ENCODE peak calls at places on chromosomes 1 and 21, in four cellular contexts. V is tibial artery; W is PC-3; O is CD4-positive, alpha-beta T cell. P is an unnamed sample.

GRCh38 chr21:42092805-42093590 is 21.9 kb downstream of the UMODL1 start:
- DNase-seq in V (no peak), W (no peak), O (no peak), P (no peak)

GRCh38 chr1:73839922-73840321 is 358.1 kb downstream of the LRRIQ3 start:
- DNase-seq in V (no peak), W (peak; percentile 48), O (no peak), P (no peak)

GRCh38 chr1:109980324-109981127 is 4.0 kb upstream of the AHCYL1 start:
- DNase-seq in V (no peak), W (peak; percentile 69), O (no peak), P (peak; percentile 66)

GRCh38 chr1:1246601-1247340 is at the start of gene C1QTNF12:
- DNase-seq in V (no peak), W (no peak), O (no peak), P (no peak)

GRCh38 chr1:110134050-110134595 is 16.2 kb upstream of the SLC6A17 start:
- DNase-seq in V (no peak), W (no peak), O (no peak), P (no peak)

GRCh38 chr1:159214149-159214760 is 9.6 kb downstream of the ACKR1 start:
- DNase-seq in V (no peak), W (peak; percentile 72), O (no peak), P (peak; percentile 62)

GRCh38 chr1:106876384-106876783 is 180.1 kb upstream of the PRMT6 start:
- DNase-seq in V (no peak), W (no peak), O (no peak), P (no peak)

GRCh38 chr1:172581273-172581672 is 48.3 kb downstream of the SUCO start:
- DNase-seq in V (no peak), W (no peak), O (no peak), P (no peak)

GRCh38 chr1:217921126-217921900 is 290.2 kb downstream of the SPATA17 start:
- DNase-seq in V (no peak), W (peak; percentile 84), O (no peak), P (no peak)

GRCh38 chr1:32448773-32449456 is 16.0 kb upstream of the ZBTB8B start:
- DNase-seq in V (no peak), W (peak; percentile 53), O (no peak), P (no peak)

GRCh38 chr1:246425139-246425794 is 81.8 kb downstream of the SMYD3 start:
- DNase-seq in V (no peak), W (no peak), O (no peak), P (peak; percentile 49)

GRCh38 chr1:185352067-185352466 is 35.0 kb upstream of the IVNS1ABP start:
- DNase-seq in V (no peak), W (peak; percentile 47), O (no peak), P (peak; percentile 7)

GRCh38 chr1:28171246-28171645 is 5.2 kb downstream of the PTAFR start:
- DNase-seq in V (no peak), W (no peak), O (no peak), P (no peak)

GRCh38 chr1:82632164-82632563 is 831.4 kb downstream of the ADGRL2 start:
- DNase-seq in V (no peak), W (peak; percentile 6), O (no peak), P (peak; percentile 59)

GRCh38 chr1:41767534-41767933 is 151.2 kb downstream of the HIVEP3 start:
- DNase-seq in V (no peak), W (peak; percentile 34), O (no peak), P (peak; percentile 57)

GRCh38 chr1:57325117-57325516 is 98.7 kb downstream of the DAB1 start:
- DNase-seq in V (no peak), W (no peak), O (no peak), P (no peak)

GRCh38 chr1:180185971-180186645 is 31.4 kb downstream of the QSOX1 start:
- DNase-seq in V (no peak), W (no peak), O (no peak), P (no peak)

GRCh38 chr1:152191260-152191659 is 32.2 kb upstream of the RPTN start:
- DNase-seq in V (no peak), W (no peak), O (no peak), P (peak; percentile 58)

GRCh38 chr1:152189657-152190442 is 30.8 kb upstream of the RPTN start:
- DNase-seq in V (peak; percentile 58), W (peak; percentile 83), O (peak; percentile 68), P (peak; percentile 48)

GRCh38 chr1:152190589-152190988 is 31.6 kb upstream of the RPTN start:
- DNase-seq in V (no peak), W (peak; percentile 86), O (no peak), P (peak; percentile 53)

GRCh38 chr1:152186556-152187285 is 27.7 kb upstream of the RPTN start:
- DNase-seq in V (no peak), W (peak; percentile 47), O (no peak), P (no peak)

DNA sequence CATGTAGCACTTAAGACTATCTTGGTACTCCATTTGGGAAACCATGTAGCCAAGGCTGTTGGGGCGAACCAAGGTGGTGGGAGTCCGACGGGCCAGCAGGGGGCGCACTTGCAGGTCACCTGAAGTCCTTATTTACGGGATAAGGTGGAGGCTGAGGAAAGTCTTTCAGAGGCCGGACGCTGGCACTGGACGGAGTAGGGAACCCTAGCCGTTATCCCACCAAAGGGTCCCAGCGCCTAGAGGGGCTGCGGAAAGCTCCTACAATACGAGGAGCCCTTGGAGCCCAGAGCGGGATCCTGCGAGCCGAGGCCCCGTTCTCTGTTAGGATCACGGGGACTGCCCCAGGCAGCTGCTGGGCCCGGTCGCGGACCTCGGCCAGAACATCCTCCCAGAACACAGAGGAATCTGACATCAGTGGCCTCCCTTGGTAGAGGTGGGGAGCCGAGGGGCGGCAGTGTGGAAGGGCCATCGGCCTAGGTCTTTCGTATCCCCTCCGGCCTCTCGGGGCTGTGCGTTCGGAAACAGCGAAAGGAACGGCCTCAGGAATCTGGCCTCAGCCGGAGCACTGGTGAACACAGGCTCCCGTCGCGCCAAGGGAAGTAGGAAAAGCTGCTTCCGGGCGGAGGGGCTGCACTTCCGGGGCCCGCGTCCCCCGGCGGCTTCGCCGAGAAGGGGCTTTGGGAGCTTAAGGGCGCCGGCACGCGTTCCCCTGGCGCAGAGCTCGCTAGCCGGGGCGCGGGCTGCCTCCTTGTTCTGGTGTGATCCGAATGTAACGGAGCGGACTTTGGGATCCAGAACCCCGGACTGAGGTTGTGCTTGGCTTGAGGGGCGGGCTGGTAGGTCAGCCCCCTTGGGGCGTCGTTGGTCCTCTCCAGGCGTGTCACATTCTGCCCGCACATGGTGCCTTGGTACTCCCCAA is 29.9 kb upstream of the RPTN start:
- DNase-seq in V (peak; percentile 65), W (peak; percentile 78), O (peak; percentile 82), P (no peak)
- H3K27ac ChIP-seq in V (peak overlapping the region; percentile 58), W (no peak overlapping the region), O (no peak overlapping the region), P (peak overlapping the region; percentile 63)

DNA sequence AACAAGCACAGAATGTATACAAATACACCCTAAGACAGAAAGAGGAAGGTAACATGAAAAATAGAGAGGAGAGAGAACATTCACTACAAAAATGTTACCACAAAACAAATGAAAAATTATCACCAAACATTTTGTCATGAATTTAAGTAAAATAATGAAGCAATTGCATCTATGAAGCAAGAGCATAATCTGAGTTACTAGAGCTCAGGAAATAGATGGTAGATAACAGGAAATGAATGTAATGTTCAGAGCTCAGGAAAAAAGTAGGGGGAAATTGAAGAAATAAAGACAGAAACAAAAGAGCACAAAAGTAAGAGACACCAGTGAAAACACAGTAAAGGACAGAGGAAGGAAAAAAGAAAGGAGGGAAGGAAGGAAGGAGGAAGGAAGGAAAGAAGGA is 19.4 kb downstream of the SEC16B start:
- DNase-seq in V (no peak), W (no peak), O (no peak), P (no peak)
- TF ChIP-seq CTCF in V (no peak), W (no peak), O (no peak), P (no peak)

GRCh38 chr1:209218986-209219385 is 364.5 kb upstream of the CAMK1G start:
- DNase-seq in V (no peak), W (peak; percentile 75), O (no peak), P (peak; percentile 41)
- H3K27ac ChIP-seq in V (no peak overlapping the region), W (no peak overlapping the region), O (no peak overlapping the region), P (no peak overlapping the region)

DNA sequence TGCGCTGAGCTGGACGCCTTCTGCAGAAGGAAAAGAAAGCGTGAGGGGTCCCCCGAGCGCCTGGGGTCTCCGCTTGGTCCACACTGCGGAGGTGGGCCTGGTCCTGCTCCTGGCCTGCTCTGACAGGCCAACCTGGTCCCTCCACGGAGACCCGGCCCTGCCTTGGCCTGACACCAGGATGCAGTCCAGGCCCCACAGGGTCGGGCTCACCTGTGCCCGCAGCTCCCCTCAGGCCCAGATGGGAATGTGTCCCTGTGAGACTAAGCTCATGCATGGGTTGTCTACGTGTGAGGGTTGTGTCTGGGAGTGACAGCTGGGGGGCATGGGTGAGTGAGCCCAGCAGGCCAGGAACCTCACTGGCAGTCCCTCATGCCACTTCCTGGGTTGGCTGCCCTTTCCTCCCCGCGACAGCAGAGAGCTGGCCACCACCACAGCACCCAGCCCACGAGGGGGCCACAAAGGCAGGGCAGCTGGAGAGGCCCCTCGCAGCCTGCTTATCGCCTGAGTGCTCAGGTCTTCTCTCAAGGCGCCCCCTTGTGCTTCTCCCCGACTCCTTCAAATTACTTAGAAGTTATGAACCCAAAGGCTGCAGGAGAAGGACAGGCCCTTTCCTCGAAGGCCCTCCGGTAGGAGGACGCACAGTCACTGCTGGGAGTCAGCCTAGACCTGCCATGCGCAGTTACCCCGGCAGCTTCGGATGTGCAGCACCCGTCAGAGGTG is 41.1 kb downstream of the SLC45A1 start:
- DNase-seq in V (no peak), W (no peak), O (no peak), P (no peak)
- TF ChIP-seq CTCF in V (no peak), W (no peak), O (no peak), P (no peak)

DNA sequence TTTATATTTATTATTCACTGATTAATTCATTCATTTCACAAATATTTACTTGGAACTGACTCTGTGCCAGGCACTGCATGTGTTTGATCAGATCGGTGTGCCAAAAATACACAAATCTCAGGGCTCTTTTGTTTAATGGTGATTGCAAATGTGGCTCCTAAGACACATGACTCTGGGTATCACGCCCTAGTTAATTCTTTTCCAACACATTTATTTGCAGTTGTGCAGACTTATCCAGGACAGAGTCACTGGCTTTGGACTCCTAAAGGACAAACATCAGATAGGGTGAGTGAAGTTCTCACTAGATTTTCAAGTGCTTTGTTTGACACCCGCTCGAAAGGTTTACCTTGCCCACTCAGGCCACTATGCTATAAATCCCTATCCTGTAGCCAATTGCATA is 335.5 kb downstream of the BARHL2 start:
- DNase-seq in V (no peak), W (no peak), O (no peak), P (no peak)
- H3K27ac ChIP-seq in V (no peak overlapping the region), W (no peak overlapping the region), O (no peak overlapping the region), P (no peak overlapping the region)

DNA sequence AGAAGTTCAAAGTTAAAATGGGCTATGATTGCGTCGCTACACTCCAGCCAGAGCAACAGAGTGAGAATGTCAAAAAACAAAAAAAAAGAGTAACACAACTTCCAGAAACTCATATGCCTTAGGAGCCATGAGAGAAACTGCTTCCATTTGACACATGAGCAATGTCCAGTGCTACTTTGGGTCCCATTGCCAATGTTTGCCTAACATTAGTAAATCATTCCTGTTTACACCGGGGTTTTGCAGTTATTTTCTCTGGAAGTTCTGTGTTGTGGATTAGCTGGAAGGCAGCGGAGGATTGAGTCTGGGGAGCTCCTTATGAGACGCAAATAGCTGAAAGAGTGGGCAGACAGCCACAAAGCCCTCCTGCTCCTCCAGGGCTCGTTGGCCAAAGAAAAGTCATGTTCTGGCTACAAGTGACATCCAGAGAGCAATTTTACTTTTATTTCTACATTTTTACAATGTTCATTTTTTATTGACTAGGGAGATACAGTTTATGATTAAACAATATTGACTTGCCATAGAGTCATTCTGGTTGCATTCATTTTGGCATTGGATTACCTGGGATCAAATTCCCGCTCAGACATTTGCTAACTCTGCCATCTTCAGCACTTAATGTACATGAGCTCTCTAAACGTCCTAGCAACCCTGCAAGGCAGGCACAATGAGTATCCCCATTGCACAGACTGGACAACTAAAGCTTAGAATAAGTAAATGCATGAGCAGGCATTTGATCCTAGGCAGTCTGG is 66.4 kb upstream of the GALNT2 start:
- DNase-seq in V (peak; percentile 29), W (no peak), O (no peak), P (no peak)
- TF ChIP-seq CTCF in V (no peak), W (no peak), O (no peak), P (no peak)

P was measured in RWPE1.